ENCODE peak calls at places on chromosomes 13 and 19, in six cellular contexts. One of them, this sample, is unnamed.

GRCh38 chr19:50486823-50487515 is 10.3 kb upstream of the GARIN5A start:
- DNase-seq in astrocyte: no peak
- DNase-seq in CD4-positive, CD25-positive, alpha-beta regulatory T cell: peak; percentile 57
- DNase-seq in fibroblast of lung: peak; percentile 20
- DNase-seq in upper lobe of left lung: no peak
- DNase-seq in transverse colon: no peak
- DNase-seq in this sample: peak; percentile 74

GRCh38 chr13:106099765-106100164 is 435.7 kb downstream of the EFNB2 start:
- DNase-seq in astrocyte: no peak
- DNase-seq in CD4-positive, CD25-positive, alpha-beta regulatory T cell: no peak
- DNase-seq in fibroblast of lung: no peak
- DNase-seq in upper lobe of left lung: no peak
- DNase-seq in transverse colon: peak; percentile 39
- DNase-seq in this sample: no peak

GRCh38 chr13:42043676-42044075 is 4.8 kb upstream of the DGKH start:
- DNase-seq in astrocyte: no peak
- DNase-seq in CD4-positive, CD25-positive, alpha-beta regulatory T cell: no peak
- DNase-seq in fibroblast of lung: no peak
- DNase-seq in upper lobe of left lung: no peak
- DNase-seq in transverse colon: no peak
- DNase-seq in this sample: no peak

GRCh38 chr13:38415233-38415632 is 65.6 kb downstream of the UFM1 start:
- DNase-seq in astrocyte: no peak
- DNase-seq in CD4-positive, CD25-positive, alpha-beta regulatory T cell: peak; percentile 34
- DNase-seq in fibroblast of lung: no peak
- DNase-seq in upper lobe of left lung: no peak
- DNase-seq in transverse colon: peak; percentile 8
- DNase-seq in this sample: no peak

GRCh38 chr19:55581145-55581827 is 638 bp upstream of the ZNF579 start:
- DNase-seq in astrocyte: no peak
- DNase-seq in CD4-positive, CD25-positive, alpha-beta regulatory T cell: peak; percentile 27
- DNase-seq in fibroblast of lung: no peak
- DNase-seq in upper lobe of left lung: no peak
- DNase-seq in transverse colon: no peak
- DNase-seq in this sample: no peak

GRCh38 chr13:100835695-100836094 is 161.1 kb upstream of the TMTC4 start:
- DNase-seq in astrocyte: no peak
- DNase-seq in CD4-positive, CD25-positive, alpha-beta regulatory T cell: no peak
- DNase-seq in fibroblast of lung: no peak
- DNase-seq in upper lobe of left lung: no peak
- DNase-seq in transverse colon: no peak
- DNase-seq in this sample: no peak

GRCh38 chr19:35307990-35308389 is 16.0 kb downstream of the MAG start:
- DNase-seq in astrocyte: no peak
- DNase-seq in CD4-positive, CD25-positive, alpha-beta regulatory T cell: no peak
- DNase-seq in fibroblast of lung: no peak
- DNase-seq in upper lobe of left lung: no peak
- DNase-seq in transverse colon: no peak
- DNase-seq in this sample: no peak

GRCh38 chr13:101390461-101390860 is 25.8 kb downstream of the NALCN start:
- DNase-seq in astrocyte: peak; percentile 65
- DNase-seq in CD4-positive, CD25-positive, alpha-beta regulatory T cell: no peak
- DNase-seq in fibroblast of lung: peak; percentile 74
- DNase-seq in upper lobe of left lung: no peak
- DNase-seq in transverse colon: no peak
- DNase-seq in this sample: no peak

GRCh38 chr19:41993612-41994483 is at the start of gene ATP1A3:
- DNase-seq in astrocyte: peak; percentile 13
- DNase-seq in CD4-positive, CD25-positive, alpha-beta regulatory T cell: peak; percentile 66
- DNase-seq in fibroblast of lung: peak; percentile 30
- DNase-seq in upper lobe of left lung: peak; percentile 48
- DNase-seq in transverse colon: peak; percentile 52
- DNase-seq in this sample: no peak

GRCh38 chr13:71242191-71242590 is 624.8 kb downstream of the DACH1 start:
- DNase-seq in astrocyte: peak; percentile 25
- DNase-seq in CD4-positive, CD25-positive, alpha-beta regulatory T cell: no peak
- DNase-seq in fibroblast of lung: peak; percentile 40
- DNase-seq in upper lobe of left lung: no peak
- DNase-seq in transverse colon: no peak
- DNase-seq in this sample: no peak

GRCh38 chr13:35349673-35350278 is 126.7 kb downstream of the MAB21L1 start:
- DNase-seq in astrocyte: peak; percentile 13
- DNase-seq in CD4-positive, CD25-positive, alpha-beta regulatory T cell: no peak
- DNase-seq in fibroblast of lung: peak; percentile 19
- DNase-seq in upper lobe of left lung: no peak
- DNase-seq in transverse colon: no peak
- DNase-seq in this sample: no peak

GRCh38 chr19:41821003-41821735 is 23.3 kb downstream of the LYPD4 start:
- DNase-seq in astrocyte: no peak
- DNase-seq in CD4-positive, CD25-positive, alpha-beta regulatory T cell: peak; percentile 63
- DNase-seq in fibroblast of lung: peak; percentile 10
- DNase-seq in upper lobe of left lung: peak; percentile 43
- DNase-seq in transverse colon: peak; percentile 41
- DNase-seq in this sample: peak; percentile 9

GRCh38 chr19:49132974-49133609 is 13.7 kb downstream of the PPFIA3 start:
- DNase-seq in astrocyte: no peak
- DNase-seq in CD4-positive, CD25-positive, alpha-beta regulatory T cell: no peak
- DNase-seq in fibroblast of lung: no peak
- DNase-seq in upper lobe of left lung: no peak
- DNase-seq in transverse colon: peak; percentile 58
- DNase-seq in this sample: no peak

GRCh38 chr13:81377926-81378325 is 1037.0 kb upstream of the SPRY2 start:
- DNase-seq in astrocyte: no peak
- DNase-seq in CD4-positive, CD25-positive, alpha-beta regulatory T cell: no peak
- DNase-seq in fibroblast of lung: peak; percentile 0
- DNase-seq in upper lobe of left lung: no peak
- DNase-seq in transverse colon: no peak
- DNase-seq in this sample: no peak

GRCh38 chr19:3605770-3606169 is 905 bp downstream of the TBXA2R start:
- DNase-seq in astrocyte: no peak
- DNase-seq in CD4-positive, CD25-positive, alpha-beta regulatory T cell: no peak
- DNase-seq in fibroblast of lung: no peak
- DNase-seq in upper lobe of left lung: no peak
- DNase-seq in transverse colon: no peak
- DNase-seq in this sample: no peak
- H3K4me3 ChIP-seq in astrocyte: peak overlapping the region; percentile 64
- H3K4me3 ChIP-seq in CD4-positive, CD25-positive, alpha-beta regulatory T cell: no peak overlapping the region
- H3K4me3 ChIP-seq in fibroblast of lung: peak overlapping the region; percentile 63
- H3K4me3 ChIP-seq in upper lobe of left lung: peak overlapping the region; percentile 58
- H3K4me3 ChIP-seq in transverse colon: peak overlapping the region; percentile 34
- H3K4me3 ChIP-seq in this sample: peak overlapping the region; percentile 89

DNA sequence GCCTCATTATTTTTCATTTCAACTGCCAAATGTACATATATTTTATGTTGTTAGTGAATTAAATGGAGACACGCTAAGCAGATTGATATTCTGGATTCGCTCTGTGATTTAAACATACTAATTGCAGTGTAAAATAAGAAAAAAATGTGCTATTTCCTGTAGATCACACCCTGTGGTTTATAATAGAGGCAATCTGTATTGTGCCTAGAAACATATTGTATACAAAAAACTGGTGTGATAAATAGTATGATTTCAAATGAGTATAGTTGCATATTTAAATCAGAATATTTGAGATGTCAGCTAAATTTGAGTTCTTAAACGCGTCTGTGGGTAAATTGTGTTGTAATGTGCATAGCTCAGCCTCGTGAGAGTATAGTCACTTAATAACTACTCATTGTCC is 643.9 kb downstream of the TBC1D4 start:
- DNase-seq in astrocyte: no peak
- DNase-seq in CD4-positive, CD25-positive, alpha-beta regulatory T cell: no peak
- DNase-seq in fibroblast of lung: no peak
- DNase-seq in upper lobe of left lung: no peak
- DNase-seq in transverse colon: no peak
- DNase-seq in this sample: no peak
- H3K4me3 ChIP-seq in astrocyte: no peak overlapping the region
- H3K4me3 ChIP-seq in CD4-positive, CD25-positive, alpha-beta regulatory T cell: no peak overlapping the region
- H3K4me3 ChIP-seq in fibroblast of lung: no peak overlapping the region
- H3K4me3 ChIP-seq in upper lobe of left lung: no peak overlapping the region
- H3K4me3 ChIP-seq in transverse colon: no peak overlapping the region
- H3K4me3 ChIP-seq in this sample: no peak overlapping the region

GRCh38 chr13:26585136-26585535 is 27.7 kb downstream of the WASF3 start:
- DNase-seq in astrocyte: no peak
- DNase-seq in CD4-positive, CD25-positive, alpha-beta regulatory T cell: no peak
- DNase-seq in fibroblast of lung: peak; percentile 37
- DNase-seq in upper lobe of left lung: no peak
- DNase-seq in transverse colon: no peak
- DNase-seq in this sample: no peak
- H3K4me3 ChIP-seq in astrocyte: no peak overlapping the region
- H3K4me3 ChIP-seq in CD4-positive, CD25-positive, alpha-beta regulatory T cell: no peak overlapping the region
- H3K4me3 ChIP-seq in fibroblast of lung: no peak overlapping the region
- H3K4me3 ChIP-seq in upper lobe of left lung: no peak overlapping the region
- H3K4me3 ChIP-seq in transverse colon: no peak overlapping the region
- H3K4me3 ChIP-seq in this sample: no peak overlapping the region

GRCh38 chr13:49933511-49933910 is 2.6 kb downstream of the SPRYD7 start:
- DNase-seq in astrocyte: peak; percentile 44
- DNase-seq in CD4-positive, CD25-positive, alpha-beta regulatory T cell: no peak
- DNase-seq in fibroblast of lung: peak; percentile 59
- DNase-seq in upper lobe of left lung: no peak
- DNase-seq in transverse colon: no peak
- DNase-seq in this sample: no peak
- H3K4me3 ChIP-seq in astrocyte: no peak overlapping the region
- H3K4me3 ChIP-seq in CD4-positive, CD25-positive, alpha-beta regulatory T cell: no peak overlapping the region
- H3K4me3 ChIP-seq in fibroblast of lung: no peak overlapping the region
- H3K4me3 ChIP-seq in upper lobe of left lung: no peak overlapping the region
- H3K4me3 ChIP-seq in transverse colon: no peak overlapping the region
- H3K4me3 ChIP-seq in this sample: no peak overlapping the region